ENCODE peak calls at places on chromosomes 4 and X, in ten cellular contexts. B is cardiac muscle cell, A is Panc1, J is AG10803, S is uterus, O is AG09319, K is nephron progenitor cell, W is GM12865, V is lung, T is endothelial cell. P is an unnamed sample.

GRCh38 chrX:52217494-52218160 is 32.9 kb downstream of the MAGED4 start:
- DNase-seq in B (no peak), A (no peak), J (no peak), S (no peak), O (no peak), K (no peak), W (no peak), V (no peak), T (peak; percentile 10), P (peak; percentile 17)

GRCh38 chr4:1684756-1685603 is 867 bp upstream of the FAM53A start:
- DNase-seq in B (no peak), A (no peak), J (no peak), S (no peak), O (no peak), K (no peak), W (no peak), V (no peak), T (no peak), P (no peak)

GRCh38 chr4:57214654-57215411 is 104.6 kb upstream of the IGFBP7 start:
- DNase-seq in B (no peak), A (no peak), J (no peak), S (no peak), O (no peak), K (no peak), W (no peak), V (no peak), T (no peak), P (no peak)

GRCh38 chrX:56805399-56805798 is 76.4 kb downstream of the NBDY start:
- DNase-seq in B (no peak), A (no peak), J (no peak), S (no peak), O (no peak), K (no peak), W (no peak), V (no peak), T (no peak), P (no peak)

GRCh38 chr4:40317921-40318658 is 17.0 kb upstream of the CHRNA9 start:
- DNase-seq in B (peak; percentile 34), A (no peak), J (no peak), S (no peak), O (no peak), K (no peak), W (no peak), V (no peak), T (no peak), P (no peak)

GRCh38 chrX:30302957-30303356 is 6.2 kb downstream of the NR0B1 start:
- DNase-seq in B (peak; percentile 6), A (no peak), J (peak; percentile 51), S (no peak), O (no peak), K (no peak), W (no peak), V (no peak), T (no peak), P (no peak)

GRCh38 chr4:69025191-69025998 is 70.9 kb upstream of the UGT2B7 start:
- DNase-seq in B (no peak), A (no peak), J (no peak), S (no peak), O (no peak), K (peak; percentile 7), W (peak; percentile 59), V (no peak), T (peak; percentile 15), P (peak; percentile 25)

GRCh38 chr4:52312722-52313121 is 261.6 kb downstream of the SPATA18 start:
- DNase-seq in B (no peak), A (no peak), J (no peak), S (no peak), O (no peak), K (peak; percentile 5), W (no peak), V (no peak), T (no peak), P (no peak)

GRCh38 chr4:166198921-166199320 is 325.9 kb downstream of the TLL1 start:
- DNase-seq in B (no peak), A (no peak), J (no peak), S (no peak), O (no peak), K (no peak), W (no peak), V (no peak), T (no peak), P (no peak)

GRCh38 chr4:166198041-166198440 is 325.0 kb downstream of the TLL1 start:
- DNase-seq in B (peak; percentile 15), A (no peak), J (no peak), S (no peak), O (no peak), K (no peak), W (no peak), V (no peak), T (no peak), P (no peak)

GRCh38 chr4:166197166-166197565 is 324.1 kb downstream of the TLL1 start:
- DNase-seq in B (no peak), A (no peak), J (no peak), S (no peak), O (no peak), K (no peak), W (no peak), V (no peak), T (no peak), P (no peak)

GRCh38 chr4:166195101-166195500 is 322.1 kb downstream of the TLL1 start:
- DNase-seq in B (no peak), A (no peak), J (no peak), S (no peak), O (no peak), K (no peak), W (no peak), V (no peak), T (no peak), P (no peak)

GRCh38 chr4:166198516-166198915 is 325.5 kb downstream of the TLL1 start:
- DNase-seq in B (no peak), A (no peak), J (no peak), S (no peak), O (no peak), K (no peak), W (no peak), V (no peak), T (no peak), P (no peak)
- TF ChIP-seq CTCF in B (no peak), A (no peak), J (no peak), S (no peak), O (no peak), K (no peak), W (no peak), V (no peak), T (no peak), P (no peak)

GRCh38 chr4:17597517-17597916 is 16.9 kb upstream of the MED28 start:
- DNase-seq in B (peak; percentile 8), A (no peak), J (peak; percentile 6), S (no peak), O (no peak), K (no peak), W (no peak), V (no peak), T (peak; percentile 22), P (peak; percentile 29)
- TF ChIP-seq CTCF in B (peak; percentile 24), A (peak; percentile 62), J (peak; percentile 41), S (no peak), O (peak; percentile 16), K (no peak), W (no peak), V (no peak), T (peak; percentile 38), P (no peak)

GRCh38 chr4:16195209-16195608 is 31.1 kb downstream of the TAPT1 start:
- DNase-seq in B (no peak), A (no peak), J (no peak), S (no peak), O (no peak), K (no peak), W (no peak), V (no peak), T (no peak), P (no peak)

GRCh38 chr4:16199132-16199531 is 27.1 kb downstream of the TAPT1 start:
- DNase-seq in B (peak; percentile 55), A (no peak), J (peak; percentile 39), S (no peak), O (no peak), K (no peak), W (peak; percentile 19), V (no peak), T (no peak), P (no peak)

GRCh38 chr4:16198271-16198670 is 28.0 kb downstream of the TAPT1 start:
- DNase-seq in B (no peak), A (no peak), J (no peak), S (no peak), O (no peak), K (no peak), W (no peak), V (no peak), T (no peak), P (no peak)

GRCh38 chr4:16197842-16198241 is 28.4 kb downstream of the TAPT1 start:
- DNase-seq in B (peak; percentile 18), A (no peak), J (peak; percentile 39), S (no peak), O (no peak), K (no peak), W (no peak), V (no peak), T (no peak), P (no peak)

DNA sequence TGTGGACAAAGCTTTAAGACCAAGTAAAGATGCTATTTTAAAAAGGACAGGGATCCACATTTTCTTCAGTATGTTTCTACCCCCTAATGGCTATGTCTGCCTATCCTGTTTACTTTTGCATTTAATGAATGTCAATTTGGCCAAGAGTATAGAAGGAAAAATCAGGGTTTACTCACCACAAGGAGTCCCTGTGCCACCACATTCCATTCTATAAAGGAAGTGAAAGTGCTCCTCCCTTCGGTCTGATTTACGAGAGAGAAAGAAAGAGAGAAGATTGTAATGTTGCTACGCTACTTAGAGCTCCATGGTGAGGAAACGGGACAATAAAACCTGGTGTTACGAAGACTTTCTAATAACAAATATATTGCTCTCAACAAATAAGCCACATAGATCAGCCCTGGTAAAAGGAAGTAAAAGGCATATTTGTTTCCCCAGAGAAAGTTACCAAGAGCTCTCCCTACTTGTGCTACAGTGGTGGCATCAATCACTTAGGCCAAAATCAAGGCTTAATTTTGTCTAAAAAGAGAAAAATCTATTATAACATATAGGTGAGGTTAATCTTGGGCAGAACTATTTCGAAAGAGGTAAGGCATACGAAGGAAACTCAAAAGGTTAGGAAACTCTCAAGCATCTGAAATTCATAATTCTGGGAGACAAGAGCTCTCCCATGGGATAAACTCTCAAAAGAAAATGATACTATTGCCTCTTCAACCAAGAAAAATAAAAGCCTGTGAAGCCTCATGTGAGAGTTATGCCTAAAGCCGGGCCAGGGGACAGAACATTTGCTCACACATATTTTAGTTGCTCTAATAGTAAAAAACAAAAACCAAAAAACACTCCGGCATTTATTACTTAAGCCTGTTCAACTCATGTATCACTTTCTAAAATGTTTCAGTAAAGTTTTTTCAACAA is 29.5 kb downstream of the TAPT1 start:
- DNase-seq in B (peak; percentile 78), A (no peak), J (peak; percentile 80), S (no peak), O (peak; percentile 27), K (peak; percentile 23), W (no peak), V (no peak), T (no peak), P (no peak)
- TF ChIP-seq CTCF in B (peak; percentile 51), A (no peak), J (peak; percentile 50), S (peak; percentile 32), O (peak; percentile 54), K (peak; percentile 47), W (no peak), V (peak; percentile 55), T (no peak), P (no peak)

DNA sequence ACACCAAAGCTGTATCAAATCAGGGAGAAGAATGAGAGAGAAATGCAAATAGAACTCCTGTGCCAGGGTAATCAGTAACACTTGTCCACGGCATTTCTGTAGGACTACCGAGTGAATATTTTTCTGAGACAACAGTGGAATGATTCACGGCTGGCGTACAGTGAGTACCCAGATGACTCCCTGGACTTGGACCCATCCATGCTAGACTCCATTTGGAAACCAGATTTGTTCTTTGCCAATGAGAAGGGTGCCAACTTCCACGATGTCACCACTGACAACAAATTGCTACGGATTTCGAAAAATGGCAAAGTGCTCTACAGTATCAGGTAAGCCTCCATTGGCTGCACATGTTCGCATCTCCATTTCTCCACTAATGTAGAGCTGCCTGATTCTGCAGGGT is 51.7 kb downstream of the GLRA2 start:
- DNase-seq in B (no peak), A (no peak), J (peak; percentile 50), S (no peak), O (no peak), K (no peak), W (no peak), V (no peak), T (no peak), P (no peak)
- TF ChIP-seq CTCF in B (no peak), A (no peak), J (no peak), S (no peak), O (no peak), K (no peak), W (no peak), V (no peak), T (no peak), P (no peak)